ENCODE peak calls at places on chromosomes 7 and 10, in five cellular contexts. R, N, B, S and A are unnamed samples.

GRCh38 chr10:26488344-26488743 is 50.2 kb downstream of the APBB1IP start:
- DNase-seq in R (no peak), N (no peak), B (no peak), S (no peak), A (peak)

GRCh38 chr7:13551503-13551902 is 438.0 kb downstream of the ETV1 start:
- DNase-seq in R (no peak), N (no peak), B (no peak), S (no peak), A (no peak)

GRCh38 chr10:59878289-59878688 is 28.1 kb downstream of the CCDC6 start:
- DNase-seq in R (no peak), N (no peak), B (no peak), S (no peak), A (no peak)

GRCh38 chr7:119472398-119473038 is 800.5 kb upstream of the KCND2 start:
- DNase-seq in R (no peak), N (no peak), B (peak), S (peak), A (no peak)

GRCh38 chr7:21580073-21580521 is 37.3 kb downstream of the DNAH11 start:
- DNase-seq in R (no peak), N (no peak), B (no peak), S (no peak), A (no peak)

GRCh38 chr10:128739937-128740336 is 613.7 kb upstream of the MKI67 start:
- DNase-seq in R (no peak), N (no peak), B (peak), S (no peak), A (no peak)

GRCh38 chr7:157692156-157693011 is 355.6 kb downstream of the DNAJB6 start:
- DNase-seq in R (no peak), N (no peak), B (no peak), S (no peak), A (no peak)

GRCh38 chr7:140576589-140576988 is 64.0 kb downstream of the DENND2A start:
- DNase-seq in R (no peak), N (no peak), B (no peak), S (no peak), A (no peak)

GRCh38 chr10:110059965-110060364 is 52.2 kb downstream of the ADD3 start:
- DNase-seq in R (no peak), N (no peak), B (no peak), S (no peak), A (no peak)

GRCh38 chr7:39338716-39339115 is 227.5 kb upstream of the YAE1 start:
- DNase-seq in R (no peak), N (no peak), B (no peak), S (no peak), A (no peak)
- TF ChIP-seq POLR2A in R (no peak), N (no peak), B (no peak), S (no peak), A (no peak)

GRCh38 chr7:18174996-18175395 is 147.3 kb upstream of the PRPS1L1 start:
- DNase-seq in R (no peak), N (no peak), B (no peak), S (no peak), A (no peak)

GRCh38 chr7:18175801-18176450 is 148.3 kb upstream of the PRPS1L1 start:
- DNase-seq in R (no peak), N (no peak), B (no peak), S (no peak), A (no peak)

GRCh38 chr7:18179058-18179457 is 151.4 kb upstream of the PRPS1L1 start:
- DNase-seq in R (no peak), N (no peak), B (no peak), S (no peak), A (no peak)

GRCh38 chr7:18177815-18178660 is 150.4 kb upstream of the PRPS1L1 start:
- DNase-seq in R (peak), N (no peak), B (no peak), S (no peak), A (no peak)

DNA sequence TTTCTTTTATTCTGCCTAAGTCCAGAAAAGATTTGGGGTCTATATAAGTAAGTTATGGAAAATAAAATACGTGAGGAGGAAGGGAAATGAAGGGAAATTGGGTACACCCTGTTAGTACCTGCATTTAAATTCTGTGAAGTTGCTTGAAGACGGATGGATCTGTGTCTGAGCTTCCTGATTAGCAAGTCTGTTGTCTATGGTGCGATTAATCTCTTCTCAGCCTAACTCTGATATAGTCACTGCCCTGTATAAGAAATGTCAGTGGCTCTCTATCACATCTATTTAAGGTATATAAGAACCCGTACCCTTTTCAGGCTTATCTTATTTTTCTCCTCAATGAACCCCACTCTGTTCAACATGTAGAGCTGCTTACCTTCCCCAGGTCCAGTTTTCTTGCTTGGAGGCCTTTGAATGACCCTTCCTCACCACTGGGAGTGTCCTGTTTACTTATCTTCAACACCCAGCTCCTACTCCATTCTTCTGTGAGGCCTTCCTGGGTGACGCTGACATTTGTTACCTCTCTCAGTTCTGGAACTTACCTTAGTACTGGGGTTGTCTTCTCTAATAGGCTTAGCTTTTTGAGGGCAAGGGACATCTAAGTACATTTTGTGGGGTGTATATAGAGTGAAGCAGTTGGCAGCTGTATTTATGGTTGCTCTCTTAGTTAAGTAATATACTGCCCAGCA is 149.6 kb upstream of the PRPS1L1 start:
- DNase-seq in R (no peak), N (no peak), B (no peak), S (no peak), A (no peak)
- TF ChIP-seq POLR2A in R (no peak), N (no peak), B (no peak), S (no peak), A (no peak)

GRCh38 chr7:44791278-44792219 is 4.9 kb upstream of the PPIA start:
- DNase-seq in R (no peak), N (no peak), B (no peak), S (no peak), A (no peak)
- TF ChIP-seq POLR2A in R (no peak), N (no peak), B (no peak), S (no peak), A (no peak)

GRCh38 chr10:30784521-30784895 is 155.0 kb upstream of the LYZL2 start:
- DNase-seq in R (no peak), N (no peak), B (no peak), S (no peak), A (no peak)

GRCh38 chr10:30786131-30786530 is 156.6 kb upstream of the LYZL2 start:
- DNase-seq in R (no peak), N (no peak), B (no peak), S (no peak), A (peak)

GRCh38 chr10:30786906-30787305 is 157.4 kb upstream of the LYZL2 start:
- DNase-seq in R (no peak), N (no peak), B (no peak), S (no peak), A (no peak)

GRCh38 chr10:30783939-30784500 is 154.5 kb upstream of the LYZL2 start:
- DNase-seq in R (peak), N (peak), B (peak), S (peak), A (peak)

GRCh38 chr10:30784896-30785605 is 155.5 kb upstream of the LYZL2 start:
- DNase-seq in R (peak), N (peak), B (peak), S (peak), A (peak)
- TF ChIP-seq POLR2A in R (no peak), N (peak), B (peak), S (peak), A (no peak)

DNA sequence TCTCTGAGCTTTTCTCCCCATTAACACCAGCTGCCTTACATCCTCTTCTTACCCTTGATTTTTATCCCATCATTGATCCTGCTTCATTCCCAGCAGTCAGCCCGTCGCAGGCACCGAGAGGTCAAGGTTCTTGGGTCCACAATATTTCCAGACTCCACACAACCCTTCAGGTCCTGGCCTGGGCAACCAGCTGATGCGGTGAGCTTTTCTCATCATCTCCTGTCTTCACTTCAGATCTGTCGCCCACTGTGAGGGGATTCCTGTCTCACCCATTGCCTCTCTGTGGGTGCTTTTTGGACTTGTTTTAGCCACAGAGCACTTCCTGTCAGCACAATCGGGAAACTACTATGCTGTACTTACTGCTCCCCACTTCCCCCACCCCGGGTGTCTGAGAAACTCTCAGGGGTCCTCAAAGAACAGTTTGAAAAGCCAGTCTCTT is 8.4 kb upstream of the PVRIG start:
- DNase-seq in R (no peak), N (no peak), B (no peak), S (no peak), A (no peak)
- TF ChIP-seq POLR2A in R (peak), N (no peak), B (no peak), S (no peak), A (no peak)